ENCODE peak calls at places on chromosomes 7 and 10, in eight cellular contexts. One of them, this sample, is unnamed.

GRCh38 chr7:139341776-139342244 is 673 bp downstream of the FMC1 start:
- DNase-seq in uterus: no peak
- DNase-seq in prostate gland: no peak
- DNase-seq in NB4: no peak
- DNase-seq in esophagus squamous epithelium: no peak
- DNase-seq in H1: no peak
- DNase-seq in spleen: peak
- DNase-seq in tibial nerve: no peak
- DNase-seq in this sample: no peak

GRCh38 chr10:44380829-44381600 is 3.9 kb downstream of the CXCL12 start:
- DNase-seq in spleen: peak
- DNase-seq in uterus: peak
- DNase-seq in tibial nerve: no peak
- DNase-seq in prostate gland: no peak
- DNase-seq in esophagus squamous epithelium: no peak
- DNase-seq in H1: no peak
- DNase-seq in NB4: no peak
- DNase-seq in this sample: no peak

GRCh38 chr7:73827568-73828106 is 3.2 kb upstream of the CLDN4 start:
- DNase-seq in H1: peak
- DNase-seq in tibial nerve: no peak
- DNase-seq in prostate gland: peak
- DNase-seq in esophagus squamous epithelium: no peak
- DNase-seq in NB4: no peak
- DNase-seq in uterus: peak
- DNase-seq in spleen: no peak
- DNase-seq in this sample: no peak

GRCh38 chr7:125253454-125254182 is 324.0 kb upstream of the POT1 start:
- DNase-seq in uterus: no peak
- DNase-seq in tibial nerve: no peak
- DNase-seq in prostate gland: no peak
- DNase-seq in esophagus squamous epithelium: no peak
- DNase-seq in spleen: no peak
- DNase-seq in NB4: no peak
- DNase-seq in H1: no peak
- DNase-seq in this sample: no peak

GRCh38 chr10:12590682-12591642 is 241.6 kb downstream of the CAMK1D start:
- DNase-seq in uterus: no peak
- DNase-seq in H1: no peak
- DNase-seq in prostate gland: no peak
- DNase-seq in tibial nerve: no peak
- DNase-seq in spleen: no peak
- DNase-seq in esophagus squamous epithelium: no peak
- DNase-seq in NB4: no peak
- DNase-seq in this sample: no peak

GRCh38 chr10:75994332-75995040 is 563.1 kb downstream of the LRMDA start:
- DNase-seq in tibial nerve: no peak
- DNase-seq in prostate gland: no peak
- DNase-seq in uterus: no peak
- DNase-seq in NB4: no peak
- DNase-seq in esophagus squamous epithelium: no peak
- DNase-seq in H1: no peak
- DNase-seq in spleen: no peak
- DNase-seq in this sample: no peak

GRCh38 chr10:121033371-121033770 is 182.2 kb downstream of the WDR11 start:
- DNase-seq in NB4: no peak
- DNase-seq in esophagus squamous epithelium: no peak
- DNase-seq in spleen: no peak
- DNase-seq in prostate gland: no peak
- DNase-seq in uterus: peak
- DNase-seq in H1: no peak
- DNase-seq in tibial nerve: no peak
- DNase-seq in this sample: no peak

GRCh38 chr10:92914478-92915066 is 66.3 kb downstream of the EXOC6 start:
- DNase-seq in H1: peak
- DNase-seq in prostate gland: peak
- DNase-seq in NB4: peak
- DNase-seq in tibial nerve: no peak
- DNase-seq in esophagus squamous epithelium: no peak
- DNase-seq in uterus: peak
- DNase-seq in spleen: no peak
- DNase-seq in this sample: no peak

GRCh38 chr7:50771120-50772002 is 11.3 kb downstream of the GRB10 start:
- DNase-seq in prostate gland: peak
- DNase-seq in H1: no peak
- DNase-seq in NB4: no peak
- DNase-seq in spleen: no peak
- DNase-seq in tibial nerve: no peak
- DNase-seq in esophagus squamous epithelium: no peak
- DNase-seq in uterus: no peak
- DNase-seq in this sample: no peak

GRCh38 chr7:26910221-26910620 is 45.8 kb upstream of the SKAP2 start:
- DNase-seq in spleen: peak
- DNase-seq in esophagus squamous epithelium: no peak
- DNase-seq in tibial nerve: no peak
- DNase-seq in NB4: peak
- DNase-seq in H1: no peak
- DNase-seq in uterus: no peak
- DNase-seq in prostate gland: no peak
- DNase-seq in this sample: no peak

GRCh38 chr7:116177009-116177408 is 33.3 kb upstream of the TES start:
- DNase-seq in NB4: no peak
- DNase-seq in uterus: no peak
- DNase-seq in spleen: no peak
- DNase-seq in esophagus squamous epithelium: no peak
- DNase-seq in tibial nerve: no peak
- DNase-seq in H1: no peak
- DNase-seq in prostate gland: no peak
- DNase-seq in this sample: no peak

GRCh38 chr10:14220026-14220425 is 110.7 kb downstream of the FRMD4A start:
- DNase-seq in spleen: no peak
- DNase-seq in esophagus squamous epithelium: no peak
- DNase-seq in NB4: no peak
- DNase-seq in H1: no peak
- DNase-seq in prostate gland: no peak
- DNase-seq in tibial nerve: no peak
- DNase-seq in uterus: no peak
- DNase-seq in this sample: peak

GRCh38 chr10:123755061-123755460 is 88.9 kb downstream of the GPR26 start:
- DNase-seq in tibial nerve: no peak
- DNase-seq in NB4: no peak
- DNase-seq in spleen: no peak
- DNase-seq in uterus: no peak
- DNase-seq in H1: no peak
- DNase-seq in prostate gland: no peak
- DNase-seq in esophagus squamous epithelium: no peak
- DNase-seq in this sample: no peak

GRCh38 chr10:14468022-14468421 is 137.3 kb upstream of the FRMD4A start:
- DNase-seq in spleen: no peak
- DNase-seq in esophagus squamous epithelium: no peak
- DNase-seq in H1: no peak
- DNase-seq in tibial nerve: no peak
- DNase-seq in NB4: no peak
- DNase-seq in prostate gland: peak
- DNase-seq in uterus: no peak
- DNase-seq in this sample: peak

GRCh38 chr10:122140941-122141623 is 130.0 kb upstream of the BTBD16 start:
- DNase-seq in NB4: peak
- DNase-seq in prostate gland: no peak
- DNase-seq in tibial nerve: peak
- DNase-seq in spleen: no peak
- DNase-seq in uterus: peak
- DNase-seq in H1: no peak
- DNase-seq in esophagus squamous epithelium: no peak
- DNase-seq in this sample: peak

GRCh38 chr7:158248816-158249215 is 338.8 kb downstream of the PTPRN2 start:
- DNase-seq in uterus: no peak
- DNase-seq in H1: no peak
- DNase-seq in esophagus squamous epithelium: no peak
- DNase-seq in tibial nerve: no peak
- DNase-seq in spleen: no peak
- DNase-seq in NB4: no peak
- DNase-seq in prostate gland: no peak
- DNase-seq in this sample: no peak

DNA sequence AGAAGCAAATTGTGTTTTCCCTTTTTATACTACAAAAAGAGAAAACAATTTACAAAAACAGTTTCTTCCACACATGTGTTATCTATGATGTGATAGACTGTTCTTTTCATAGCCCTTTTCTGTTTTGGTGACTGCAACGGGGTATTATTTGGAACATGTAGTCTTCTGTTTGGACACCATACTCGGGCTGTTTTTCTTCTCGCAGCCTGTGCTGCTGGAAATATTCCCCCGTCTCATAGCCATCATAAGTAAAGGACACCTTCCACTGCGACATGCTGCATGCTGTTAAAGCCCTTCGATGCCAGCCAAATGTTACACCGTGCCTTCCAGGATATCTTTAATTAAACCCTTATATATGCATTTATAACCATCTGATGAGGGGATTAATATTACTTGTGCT is 222.4 kb downstream of the BICC1 start:
- DNase-seq in esophagus squamous epithelium: no peak
- DNase-seq in prostate gland: no peak
- DNase-seq in uterus: no peak
- DNase-seq in spleen: no peak
- DNase-seq in tibial nerve: no peak
- DNase-seq in H1: no peak
- DNase-seq in NB4: no peak
- DNase-seq in this sample: no peak
- TF ChIP-seq CTCF in esophagus squamous epithelium: no peak
- TF ChIP-seq CTCF in prostate gland: no peak
- TF ChIP-seq CTCF in uterus: no peak
- TF ChIP-seq CTCF in spleen: no peak
- TF ChIP-seq CTCF in tibial nerve: no peak
- TF ChIP-seq CTCF in H1: no peak
- TF ChIP-seq CTCF in NB4: no peak
- TF ChIP-seq CTCF in this sample: no peak

DNA sequence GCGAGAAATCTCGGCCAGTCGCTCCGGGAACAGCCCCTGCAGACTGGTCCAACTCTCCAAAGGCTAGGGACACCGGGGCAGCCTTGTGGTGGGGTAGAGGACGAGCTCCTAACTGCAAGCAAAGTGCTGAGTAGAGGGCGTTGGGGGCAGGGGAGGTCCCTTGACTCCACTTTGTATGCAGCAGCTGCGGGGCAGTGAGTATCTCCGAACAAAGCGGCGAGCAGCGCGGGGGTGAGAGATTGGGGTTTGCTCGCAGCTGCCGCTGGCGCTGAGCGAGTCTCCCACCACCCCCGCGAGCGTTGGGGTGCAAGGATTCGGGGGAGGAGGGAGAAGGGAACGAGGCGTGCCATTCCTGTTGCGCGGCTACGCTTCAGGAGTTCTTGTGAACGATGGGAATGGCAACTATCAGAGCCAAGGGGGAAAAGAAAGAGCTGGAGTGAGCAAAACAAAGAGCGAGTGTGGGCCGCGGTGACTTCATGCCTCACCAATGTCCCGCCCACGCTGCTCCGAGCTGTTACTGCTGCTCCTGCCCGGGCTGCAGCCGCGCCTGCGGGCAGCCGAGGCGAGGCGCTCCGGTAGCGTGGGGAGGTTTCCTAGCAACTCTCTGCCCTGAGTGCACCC is 414 bp upstream of the ITGB8 start:
- DNase-seq in prostate gland: peak
- DNase-seq in H1: peak
- DNase-seq in NB4: peak
- DNase-seq in spleen: peak
- DNase-seq in tibial nerve: peak
- DNase-seq in uterus: peak
- DNase-seq in esophagus squamous epithelium: peak
- DNase-seq in this sample: peak
- TF ChIP-seq POLR2A in prostate gland: peak
- TF ChIP-seq POLR2A in H1: peak
- TF ChIP-seq POLR2A in NB4: no peak
- TF ChIP-seq POLR2A in spleen: no peak
- TF ChIP-seq POLR2A in tibial nerve: peak
- TF ChIP-seq POLR2A in uterus: no peak
- TF ChIP-seq POLR2A in esophagus squamous epithelium: peak
- TF ChIP-seq POLR2A in this sample: no peak

DNA sequence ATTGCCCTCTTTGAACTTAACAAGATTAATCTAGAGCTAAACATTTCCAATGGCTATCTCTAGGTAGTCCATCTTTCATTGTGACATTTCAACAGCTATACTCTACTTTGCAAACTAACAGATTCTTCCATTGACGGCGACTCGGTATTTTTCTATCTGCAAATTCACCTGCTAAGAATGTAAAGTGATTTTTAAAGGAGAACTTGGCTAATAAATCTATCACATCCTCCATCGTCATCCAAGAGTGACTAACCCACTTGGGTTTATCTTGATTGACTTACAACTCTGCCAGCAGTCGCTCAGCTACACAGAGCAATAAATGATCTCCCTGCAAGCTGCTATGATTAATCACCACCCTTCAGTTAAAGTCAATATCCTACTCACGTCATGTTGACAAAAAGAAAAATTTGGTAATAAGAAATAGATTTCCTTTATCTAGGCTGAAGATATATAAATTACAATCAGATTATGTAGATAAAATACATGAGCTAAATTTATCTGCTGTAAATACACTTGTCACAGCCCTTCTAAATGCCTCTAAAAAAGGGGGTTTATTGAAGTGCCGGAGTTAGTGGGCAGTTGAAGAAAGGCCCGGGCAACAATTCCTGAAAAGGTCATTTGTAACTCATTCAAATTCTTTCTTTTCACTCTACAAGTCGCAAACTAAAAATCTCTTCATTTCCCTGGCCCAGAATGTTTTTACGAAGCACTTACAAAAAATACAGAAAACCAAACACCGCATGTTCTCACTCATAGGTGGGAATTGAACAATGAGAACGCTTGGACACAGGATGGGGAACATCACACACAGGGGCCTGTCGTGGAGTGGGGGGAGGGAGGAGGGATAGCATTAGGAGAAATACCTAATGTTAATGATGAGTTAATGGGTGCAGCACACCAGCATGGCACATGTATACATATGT is 99.3 kb downstream of the SFMBT2 start:
- DNase-seq in uterus: no peak
- DNase-seq in tibial nerve: no peak
- DNase-seq in H1: no peak
- DNase-seq in spleen: no peak
- DNase-seq in NB4: no peak
- DNase-seq in esophagus squamous epithelium: no peak
- DNase-seq in prostate gland: no peak
- DNase-seq in this sample: no peak
- TF ChIP-seq CTCF in uterus: no peak
- TF ChIP-seq CTCF in tibial nerve: no peak
- TF ChIP-seq CTCF in H1: no peak
- TF ChIP-seq CTCF in spleen: no peak
- TF ChIP-seq CTCF in NB4: no peak
- TF ChIP-seq CTCF in esophagus squamous epithelium: no peak
- TF ChIP-seq CTCF in prostate gland: no peak
- TF ChIP-seq CTCF in this sample: no peak

DNA sequence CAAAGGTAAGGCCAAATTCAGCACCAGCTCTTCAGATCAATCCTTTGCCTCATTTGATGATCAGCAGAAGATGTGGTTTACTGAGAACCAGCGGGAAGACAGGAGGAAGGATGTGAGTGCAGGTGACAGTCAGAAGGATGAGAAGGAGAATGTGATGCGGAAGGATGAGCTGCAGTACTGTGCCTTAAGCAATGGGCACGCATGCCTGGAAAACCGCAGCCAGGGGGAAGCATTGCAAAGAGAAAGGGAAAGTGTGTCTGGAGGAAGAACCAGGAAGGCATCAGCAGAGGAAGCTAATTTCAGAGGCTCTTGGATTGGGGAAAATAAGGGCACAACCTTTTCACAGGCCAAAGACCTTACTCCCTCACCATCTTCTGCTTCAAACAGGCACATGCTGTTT is 25.7 kb downstream of the C10orf71 start:
- DNase-seq in uterus: no peak
- DNase-seq in NB4: no peak
- DNase-seq in spleen: no peak
- DNase-seq in tibial nerve: no peak
- DNase-seq in H1: no peak
- DNase-seq in esophagus squamous epithelium: no peak
- DNase-seq in prostate gland: no peak
- DNase-seq in this sample: peak
- TF ChIP-seq POLR2A in uterus: no peak
- TF ChIP-seq POLR2A in NB4: no peak
- TF ChIP-seq POLR2A in spleen: no peak
- TF ChIP-seq POLR2A in tibial nerve: no peak
- TF ChIP-seq POLR2A in H1: no peak
- TF ChIP-seq POLR2A in esophagus squamous epithelium: no peak
- TF ChIP-seq POLR2A in prostate gland: no peak
- TF ChIP-seq POLR2A in this sample: no peak